ENCODE peak calls at places on chromosome 20, in eight cellular contexts. A is mammary epithelial cell, V is AG09319, Q is stomach, E is progenitor cell of endocrine pancreas, O is bronchial epithelial cell, P is uterus, J is sigmoid colon. T is an unnamed sample.

GRCh38 chr20:22532598-22532997 is 51.8 kb downstream of the FOXA2 start:
- DNase-seq in A (no peak), Q (no peak), V (no peak), P (no peak), O (no peak), E (no peak), J (no peak), T (no peak)

GRCh38 chr20:38141889-38142494 is 23.1 kb downstream of the TGM2 start:
- DNase-seq in E (no peak), P (no peak), A (no peak), V (no peak), O (no peak), J (no peak), Q (no peak), T (no peak)

GRCh38 chr20:51497542-51498467 is 44.7 kb downstream of the NFATC2 start:
- DNase-seq in J (no peak), A (peak), O (no peak), Q (no peak), E (no peak), P (peak), V (no peak), T (no peak)

GRCh38 chr20:22776369-22776768 is 192.0 kb upstream of the FOXA2 start:
- DNase-seq in E (no peak), V (no peak), J (no peak), A (no peak), O (peak), P (no peak), Q (no peak), T (no peak)

GRCh38 chr20:53643031-53643832 is 49.6 kb upstream of the ZNF217 start:
- DNase-seq in J (no peak), E (no peak), V (no peak), P (no peak), O (peak), Q (peak), A (peak), T (no peak)

GRCh38 chr20:32189691-32190607 is 17.6 kb downstream of the PLAGL2 start:
- DNase-seq in J (peak), Q (peak), E (peak), A (no peak), P (peak), O (no peak), V (no peak), T (peak)

GRCh38 chr20:36826556-36827244 is 49.2 kb upstream of the TLDC2 start:
- DNase-seq in A (no peak), J (no peak), O (no peak), Q (no peak), V (no peak), E (no peak), P (no peak), T (no peak)

GRCh38 chr20:22773326-22773725 is 189.0 kb upstream of the FOXA2 start:
- DNase-seq in O (no peak), V (no peak), P (no peak), J (no peak), E (no peak), A (no peak), Q (no peak), T (no peak)

GRCh38 chr20:36606171-36607116 is 865 bp downstream of the RAB5IF start:
- DNase-seq in A (no peak), P (no peak), Q (peak), O (peak), E (no peak), V (no peak), J (no peak), T (no peak)

GRCh38 chr20:63898882-63899558 is 4.1 kb downstream of the DNAJC5 start:
- DNase-seq in E (no peak), P (no peak), V (no peak), Q (no peak), A (no peak), J (no peak), O (no peak), T (peak)

GRCh38 chr20:43531091-43531443 is 23.6 kb downstream of the L3MBTL1 start:
- DNase-seq in A (no peak), P (no peak), E (no peak), O (no peak), J (no peak), V (no peak), Q (no peak), T (no peak)

GRCh38 chr20:53316221-53316937 is 277.3 kb downstream of the ZNF217 start:
- DNase-seq in Q (no peak), P (no peak), V (no peak), J (no peak), A (no peak), O (no peak), E (no peak), T (no peak)

GRCh38 chr20:8790442-8791074 is 278.3 kb upstream of the PLCB4 start:
- DNase-seq in Q (peak), P (no peak), A (peak), J (no peak), E (peak), O (peak), V (peak), T (no peak)

GRCh38 chr20:34691838-34692237 is 12.3 kb upstream of the TP53INP2 start:
- DNase-seq in P (no peak), O (peak), A (no peak), J (no peak), V (no peak), E (no peak), Q (no peak), T (no peak)

GRCh38 chr20:35311409-35311808 is 19.2 kb upstream of the FAM83C start:
- DNase-seq in Q (no peak), P (no peak), E (no peak), V (no peak), O (peak), A (peak), J (no peak), T (no peak)

GRCh38 chr20:50395258-50395729 is 114.9 kb upstream of the PTPN1 start:
- DNase-seq in J (peak), A (no peak), O (no peak), Q (peak), P (peak), V (no peak), E (no peak), T (no peak)

GRCh38 chr20:20334489-20334888 is 33.4 kb upstream of the INSM1 start:
- DNase-seq in A (no peak), J (no peak), V (no peak), Q (no peak), O (no peak), E (no peak), P (no peak), T (no peak)

GRCh38 chr20:50724851-50725721 is 6.3 kb upstream of the PARD6B start:
- DNase-seq in Q (peak), J (peak), P (peak), O (peak), A (peak), E (no peak), V (peak), T (peak)

GRCh38 chr20:50371878-50372769 is 138.1 kb upstream of the PTPN1 start:
- DNase-seq in E (no peak), P (no peak), J (no peak), Q (no peak), V (no peak), A (peak), O (peak), T (no peak)

GRCh38 chr20:49979030-49979832 is 3.5 kb upstream of the SNAI1 start:
- DNase-seq in J (no peak), V (no peak), A (no peak), E (peak), Q (peak), O (no peak), P (no peak), T (no peak)

GRCh38 chr20:45128066-45128465 is 3.8 kb upstream of the WFDC12 start:
- DNase-seq in E (no peak), A (peak), P (no peak), J (no peak), Q (no peak), V (no peak), O (peak), T (no peak)

GRCh38 chr20:46872315-46873211 is 22.1 kb upstream of the EYA2 start:
- DNase-seq in Q (no peak), A (no peak), E (no peak), V (no peak), P (no peak), J (no peak), O (peak), T (no peak)

GRCh38 chr20:22495172-22495571 is 89.2 kb downstream of the FOXA2 start:
- DNase-seq in A (no peak), E (no peak), V (no peak), O (no peak), Q (no peak), J (no peak), P (no peak), T (no peak)

GRCh38 chr20:49230575-49231211 is 11.5 kb downstream of the DDX27 start:
- DNase-seq in J (peak), Q (no peak), A (peak), O (no peak), E (no peak), P (no peak), V (no peak), T (no peak)

GRCh38 chr20:5789827-5790226 is 39.6 kb downstream of the SHLD1 start:
- DNase-seq in O (no peak), E (no peak), A (no peak), Q (no peak), V (no peak), J (no peak), P (no peak), T (no peak)

GRCh38 chr20:19986419-19986818 is 30.7 kb upstream of the NAA20 start:
- DNase-seq in A (peak), P (peak), E (no peak), O (no peak), J (no peak), V (no peak), Q (no peak), T (no peak)

GRCh38 chr20:52110456-52110855 is 81.1 kb downstream of the ZFP64 start:
- DNase-seq in P (no peak), A (no peak), J (no peak), E (no peak), Q (no peak), V (no peak), O (no peak), T (no peak)

GRCh38 chr20:49823152-49823847 is 10.7 kb downstream of the SLC9A8 start:
- DNase-seq in O (peak), Q (no peak), V (no peak), A (no peak), E (no peak), P (no peak), J (no peak), T (no peak)

GRCh38 chr20:4713401-4713800 is 8.3 kb upstream of the PRND start:
- DNase-seq in J (no peak), Q (no peak), E (no peak), V (no peak), P (no peak), O (peak), A (peak), T (no peak)

GRCh38 chr20:49132995-49133451 is 55.1 kb downstream of the STAU1 start:
- DNase-seq in P (peak), J (no peak), V (peak), Q (no peak), E (no peak), A (peak), O (peak), T (no peak)

GRCh38 chr20:37243937-37244571 is 17.6 kb downstream of the GHRH start:
- DNase-seq in E (no peak), O (no peak), P (no peak), J (peak), A (no peak), V (no peak), Q (peak), T (no peak)

GRCh38 chr20:5822569-5822968 is 72.4 kb downstream of the SHLD1 start:
- DNase-seq in A (no peak), Q (no peak), P (no peak), J (no peak), O (no peak), E (no peak), V (no peak), T (no peak)

GRCh38 chr20:62605236-62605948 is 36.9 kb upstream of the SLCO4A1 start:
- DNase-seq in J (no peak), Q (no peak), A (no peak), V (no peak), O (no peak), P (no peak), E (no peak), T (no peak)

GRCh38 chr20:5650191-5650691 is 100.0 kb upstream of the SHLD1 start:
- DNase-seq in J (no peak), O (no peak), P (no peak), A (no peak), Q (no peak), E (no peak), V (no peak), T (no peak)

GRCh38 chr20:44006126-44006525 is 91.5 kb downstream of the TOX2 start:
- DNase-seq in E (no peak), J (no peak), P (no peak), O (no peak), Q (no peak), V (no peak), A (no peak), T (no peak)

GRCh38 chr20:45779011-45779915 is 12.4 kb downstream of the WFDC3 start:
- DNase-seq in E (no peak), A (peak), P (peak), Q (peak), V (peak), J (peak), O (peak), T (no peak)

GRCh38 chr20:8735014-8735413 is 333.9 kb upstream of the PLCB4 start:
- DNase-seq in E (no peak), A (no peak), J (no peak), P (no peak), O (no peak), V (no peak), Q (no peak), T (no peak)

GRCh38 chr20:50271674-50272412 is 81.2 kb downstream of the CEBPB start:
- DNase-seq in P (no peak), V (no peak), A (no peak), O (no peak), E (no peak), J (peak), Q (no peak), T (no peak)

GRCh38 chr20:23013429-23013828 is 21.7 kb upstream of the SSTR4 start:
- DNase-seq in J (no peak), V (no peak), P (no peak), A (peak), E (no peak), O (peak), Q (no peak), T (no peak)

DNA sequence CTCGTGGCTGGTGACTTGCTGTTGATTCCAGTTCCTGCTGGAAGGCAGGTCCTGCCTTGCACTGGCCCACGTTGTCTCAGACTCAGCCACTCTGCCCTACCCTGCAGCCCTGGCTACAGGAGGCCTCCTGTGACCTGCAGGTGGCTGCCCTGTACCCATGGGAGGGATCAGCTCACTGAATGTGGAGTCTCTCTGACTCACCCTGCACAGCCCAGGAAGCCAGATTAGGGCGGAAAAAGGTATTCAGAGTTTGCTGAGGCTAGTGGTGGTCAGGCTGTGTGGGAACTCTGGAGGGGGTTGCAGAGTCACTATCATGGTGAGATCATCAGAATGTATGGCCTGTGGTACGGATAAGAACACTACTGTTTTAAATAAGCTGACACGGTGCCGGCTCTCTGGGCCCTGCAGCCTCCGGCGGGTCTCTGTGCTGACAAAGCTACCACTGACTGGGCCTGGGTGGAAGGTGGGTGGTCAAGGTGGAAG is 24.7 kb upstream of the PYGB start:
- DNase-seq in E (no peak), Q (peak), V (peak), P (peak), A (peak), J (no peak), O (peak), T (no peak)
- TF ChIP-seq CTCF in E (no peak), Q (no peak), V (peak), P (no peak), A (peak), J (no peak), O (peak), T (no peak)

DNA sequence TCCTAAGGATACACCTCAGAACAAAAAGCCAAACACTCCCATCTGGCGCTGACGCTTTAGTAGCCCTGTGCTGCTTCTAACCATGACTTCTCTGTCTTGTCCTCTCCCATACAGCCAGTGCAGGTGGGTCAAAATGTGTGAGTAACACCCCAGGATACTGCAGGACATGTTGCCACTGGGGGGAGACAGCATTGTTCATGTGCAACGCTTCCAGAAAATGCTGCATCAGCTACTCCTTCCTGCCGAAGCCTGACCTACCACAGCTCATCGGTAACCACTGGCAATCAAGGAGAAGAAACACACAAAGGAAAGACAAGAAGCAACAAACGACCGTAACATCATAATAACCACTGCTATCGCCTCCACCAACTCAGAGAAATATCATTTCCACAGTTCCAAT is 1.4 kb downstream of the DEFB132 start:
- DNase-seq in V (no peak), P (no peak), A (no peak), J (no peak), E (no peak), Q (no peak), O (peak), T (no peak)
- TF ChIP-seq CTCF in V (peak), P (no peak), A (peak), J (no peak), E (no peak), Q (no peak), O (no peak), T (no peak)

GRCh38 chr20:2865630-2866029 is 7.7 kb upstream of the PTPRA start:
- DNase-seq in P (no peak), E (no peak), Q (no peak), O (no peak), V (no peak), A (no peak), J (no peak), T (no peak)
- TF ChIP-seq CTCF in P (no peak), E (no peak), Q (no peak), O (no peak), V (no peak), A (no peak), J (no peak), T (no peak)

GRCh38 chr20:12287575-12287974 is 369.9 kb downstream of the BTBD3 start:
- DNase-seq in V (no peak), O (peak), Q (no peak), J (no peak), P (no peak), E (no peak), A (peak), T (no peak)
- TF ChIP-seq CTCF in V (no peak), O (peak), Q (no peak), J (no peak), P (no peak), E (peak), A (peak), T (no peak)